ENCODE peak calls at places on chromosomes 11 and 22, in six cellular contexts. R is astrocyte of the hippocampus, Z is KBM-7, C is amniotic stem cell, S is T-helper 1 cell, I is left ventricle myocardium inferior. A is an unnamed sample.

GRCh38 chr11:35106595-35106994 is 32.4 kb upstream of the CD44 start:
- DNase-seq in C (no peak), S (no peak), R (no peak), I (no peak), Z (no peak), A (no peak)

GRCh38 chr11:6603287-6604080 is at the start of the genes ILK and RRP8:
- DNase-seq in C (peak; percentile 84), Z (peak; percentile 91), I (peak; percentile 93), R (peak; percentile 97), S (peak; percentile 78), A (peak; percentile 63)

GRCh38 chr11:90229791-90230190 is 6.9 kb upstream of the CHORDC1 start:
- DNase-seq in R (no peak), S (no peak), Z (no peak), I (no peak), C (no peak), A (no peak)

GRCh38 chr22:19173047-19174035 is 5.2 kb downstream of the SLC25A1 start:
- DNase-seq in I (no peak), S (no peak), Z (no peak), R (no peak), C (no peak), A (no peak)

GRCh38 chr11:109085708-109086373 is 336.1 kb upstream of the C11orf87 start:
- DNase-seq in Z (no peak), R (no peak), S (no peak), C (peak; percentile 3), I (peak; percentile 28), A (no peak)

GRCh38 chr22:38273135-38273761 is 438 bp upstream of the TMEM184B start:
- DNase-seq in S (no peak), C (no peak), I (no peak), Z (no peak), R (no peak), A (no peak)

GRCh38 chr11:118283756-118284350 is 19.8 kb upstream of the MPZL2 start:
- DNase-seq in C (no peak), S (no peak), I (no peak), Z (no peak), R (no peak), A (no peak)

GRCh38 chr11:2259466-2259830 is 10.9 kb downstream of the ASCL2 start:
- DNase-seq in Z (no peak), C (no peak), R (no peak), S (no peak), I (no peak), A (no peak)

GRCh38 chr11:10407749-10408472 is 47.2 kb upstream of the AMPD3 start:
- DNase-seq in C (no peak), Z (no peak), I (peak; percentile 31), S (no peak), R (no peak), A (no peak)

GRCh38 chr11:122796128-122796717 is 42.1 kb upstream of the CRTAM start:
- DNase-seq in C (no peak), I (peak; percentile 42), R (peak; percentile 53), S (peak; percentile 35), Z (peak; percentile 65), A (peak; percentile 53)

GRCh38 chr11:111440416-111441205 is 61.5 kb upstream of the POU2AF1 start:
- DNase-seq in I (no peak), Z (no peak), R (no peak), C (no peak), S (no peak), A (no peak)

GRCh38 chr22:28951969-28952521 is 68.7 kb downstream of the ZNRF3 start:
- DNase-seq in C (no peak), S (no peak), R (peak; percentile 85), I (no peak), Z (no peak), A (no peak)

GRCh38 chr11:66159585-66159984 is 89.5 kb downstream of the PACS1 start:
- DNase-seq in Z (peak; percentile 4), R (peak; percentile 39), S (no peak), I (no peak), C (no peak), A (no peak)

GRCh38 chr11:69499946-69500284 is 18.5 kb downstream of the LINC01488 start:
- DNase-seq in S (no peak), I (no peak), C (no peak), Z (no peak), R (no peak), A (no peak)